ENCODE peak calls at places on chromosomes 16 and 17, in ten cellular contexts. B, Z, D, Y, J, V, W, L, M and C are unnamed samples.

GRCh38 chr16:3625911-3626732 is 14.7 kb upstream of the SLX4 start:
- DNase-seq in J (no peak), Y (no peak), B (peak), Z (no peak), W (no peak), M (no peak), L (no peak), D (no peak), V (no peak), C (no peak)

GRCh38 chr17:35089846-35090193 is 26.3 kb upstream of the RFFL start:
- DNase-seq in J (no peak), W (peak), M (peak), Z (no peak), Y (no peak), V (peak), B (no peak), D (peak), L (no peak), C (no peak)

GRCh38 chr16:28326881-28327610 is 34.7 kb downstream of the SBK1 start:
- DNase-seq in W (peak), Y (peak), B (peak), Z (no peak), D (peak), J (peak), M (no peak), L (no peak), V (peak), C (no peak)

GRCh38 chr17:50234581-50234980 is 33.1 kb upstream of the COL1A1 start:
- DNase-seq in V (no peak), W (no peak), B (peak), Y (no peak), D (no peak), J (no peak), M (no peak), L (no peak), Z (no peak), C (no peak)

GRCh38 chr17:68601565-68602266 is 549 bp upstream of the FAM20A start:
- DNase-seq in J (no peak), D (peak), Y (no peak), V (no peak), M (no peak), L (no peak), Z (no peak), W (no peak), B (peak), C (no peak)

GRCh38 chr17:50279181-50279526 is 4.9 kb downstream of the TMEM92 start:
- DNase-seq in V (no peak), D (no peak), B (no peak), J (no peak), Y (no peak), L (no peak), M (no peak), W (no peak), Z (no peak), C (no peak)

GRCh38 chr17:66988069-66988798 is 23.7 kb downstream of the CACNG4 start:
- DNase-seq in J (no peak), V (no peak), W (no peak), Z (no peak), D (no peak), L (no peak), Y (no peak), M (no peak), B (no peak), C (no peak)

GRCh38 chr16:22035094-22035675 is 27.3 kb downstream of the MOSMO start:
- DNase-seq in V (no peak), B (no peak), W (no peak), Y (no peak), L (no peak), J (no peak), Z (no peak), M (no peak), D (no peak), C (no peak)

GRCh38 chr17:57484081-57484666 is 227.9 kb downstream of the MSI2 start:
- DNase-seq in Y (no peak), M (no peak), J (no peak), W (no peak), V (peak), Z (no peak), L (no peak), D (no peak), B (peak), C (no peak)

GRCh38 chr17:4899341-4900230 is at the start of gene C17orf107:
- DNase-seq in V (peak), D (no peak), Y (peak), M (no peak), B (peak), J (peak), W (peak), Z (peak), L (peak), C (peak)

GRCh38 chr17:6325741-6326140 is 109.2 kb downstream of the AIPL1 start:
- DNase-seq in B (no peak), J (no peak), V (no peak), L (no peak), W (no peak), M (no peak), D (no peak), Z (no peak), Y (no peak), C (no peak)

GRCh38 chr16:14672403-14672971 is 21.6 kb downstream of the PLA2G10 start:
- DNase-seq in D (no peak), M (no peak), W (no peak), V (no peak), Y (peak), B (peak), Z (no peak), J (no peak), L (no peak), C (no peak)

GRCh38 chr17:74268052-74268451 is 6.0 kb upstream of the DNAI2 start:
- DNase-seq in L (no peak), D (no peak), Z (no peak), J (no peak), V (no peak), B (no peak), M (no peak), Y (no peak), W (no peak), C (no peak)

GRCh38 chr17:45265823-45266222 is 3.9 kb upstream of the SPATA32 start:
- DNase-seq in Z (no peak), V (peak), M (no peak), B (peak), D (no peak), L (no peak), W (peak), J (no peak), Y (no peak), C (peak)

GRCh38 chr17:9002610-9003354 is 18.5 kb upstream of the NTN1 start:
- DNase-seq in D (peak), Y (peak), L (no peak), V (no peak), Z (no peak), W (peak), J (peak), B (no peak), M (no peak), C (no peak)

GRCh38 chr16:89290887-89291286 is 73.4 kb downstream of the ZNF778 start:
- DNase-seq in Z (no peak), W (no peak), J (no peak), M (peak), Y (no peak), D (no peak), L (no peak), V (no peak), B (no peak), C (no peak)

GRCh38 chr16:1317479-1318267 is 8.2 kb downstream of the UBE2I start:
- DNase-seq in L (no peak), B (no peak), M (no peak), V (no peak), D (no peak), J (no peak), Y (no peak), W (no peak), Z (no peak), C (no peak)

GRCh38 chr16:1313721-1314120 is 4.3 kb downstream of the UBE2I start:
- DNase-seq in D (no peak), Z (no peak), V (no peak), L (no peak), M (no peak), B (no peak), Y (no peak), J (no peak), W (no peak), C (no peak)

GRCh38 chr16:1314399-1315068 is 5.1 kb downstream of the UBE2I start:
- DNase-seq in W (no peak), L (no peak), D (no peak), V (no peak), M (no peak), Z (no peak), J (no peak), B (no peak), Y (no peak), C (no peak)

GRCh38 chr16:1316033-1316405 is 6.6 kb downstream of the UBE2I start:
- DNase-seq in D (no peak), J (no peak), W (no peak), V (no peak), L (no peak), B (no peak), M (no peak), Z (no peak), Y (no peak), C (no peak)

GRCh38 chr16:1315081-1316032 is 5.9 kb downstream of the UBE2I start:
- DNase-seq in B (no peak), V (no peak), D (no peak), L (no peak), W (no peak), M (no peak), Y (no peak), J (no peak), Z (no peak), C (no peak)
- H3K4me3 ChIP-seq in B (no peak), V (no peak), D (no peak), L (no peak), W (no peak), M (no peak), Y (no peak), J (no peak), Z (no peak), C (no peak)

DNA sequence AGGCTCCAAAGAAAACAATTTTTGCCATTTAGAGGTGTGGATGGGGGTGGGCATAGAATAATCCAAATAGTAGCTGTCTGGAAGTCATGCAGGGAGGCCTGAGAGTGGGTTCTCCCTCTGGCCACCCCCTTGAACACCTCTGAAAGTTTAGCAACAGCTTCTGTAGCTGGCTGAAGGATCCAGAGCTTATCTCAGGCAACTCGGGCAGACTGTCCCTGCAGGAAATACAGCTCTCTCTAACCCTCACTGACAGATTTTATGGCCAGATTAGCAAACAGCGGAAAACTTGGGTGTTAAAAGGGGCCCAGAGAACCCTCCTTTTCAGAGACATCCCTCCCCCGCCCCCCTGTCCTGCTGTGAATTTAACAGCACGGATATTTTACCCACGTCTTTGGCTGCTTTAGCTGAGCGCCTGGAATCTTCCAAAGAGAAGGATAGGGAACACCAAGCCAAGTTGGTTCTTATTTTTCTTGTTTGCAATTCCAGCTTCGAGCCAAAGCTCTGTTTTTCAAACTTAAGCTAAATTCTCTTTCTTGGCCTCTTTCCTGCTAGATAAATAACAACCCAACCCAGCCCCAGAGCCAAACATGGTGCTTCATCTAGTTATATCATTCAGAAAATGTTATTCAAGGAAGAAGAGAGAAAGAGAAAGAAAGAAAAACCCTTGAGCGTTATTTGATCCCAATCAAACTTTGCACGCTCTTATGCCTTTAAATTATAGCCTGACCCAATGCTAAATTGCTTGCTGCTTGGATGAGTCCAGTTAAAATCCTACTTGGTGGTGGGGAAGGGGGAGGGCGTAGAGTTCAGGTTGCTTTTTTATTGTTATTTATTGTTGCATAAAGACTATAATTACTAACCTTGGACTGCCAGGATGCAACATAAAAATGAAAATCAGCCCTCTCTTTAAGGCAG is 2.3 kb upstream of the HOXB2 start:
- DNase-seq in M (no peak), L (no peak), W (peak), B (peak), D (peak), Z (no peak), J (no peak), Y (no peak), V (peak), C (no peak)
- H3K4me3 ChIP-seq in M (no peak), L (no peak), W (no peak), B (peak), D (peak), Z (peak), J (peak), Y (no peak), V (peak), C (peak)

GRCh38 chr16:9821970-9822369 is 360.3 kb downstream of the GRIN2A start:
- DNase-seq in Z (no peak), D (no peak), V (no peak), J (no peak), Y (no peak), L (no peak), W (no peak), B (no peak), M (no peak), C (no peak)
- H3K4me3 ChIP-seq in Z (no peak), D (no peak), V (no peak), J (no peak), Y (no peak), L (no peak), W (no peak), B (no peak), M (no peak), C (no peak)

GRCh38 chr16:30096105-30096861 is at the start of gene YPEL3:
- DNase-seq in M (no peak), V (peak), D (peak), W (peak), Y (peak), J (peak), Z (peak), L (no peak), B (peak), C (peak)
- H3K4me3 ChIP-seq in M (peak), V (peak), D (peak), W (peak), Y (peak), J (peak), Z (peak), L (peak), B (peak), C (peak)

GRCh38 chr17:81902023-81902652 is at the start of gene NPB:
- DNase-seq in Y (peak), W (peak), Z (no peak), B (no peak), M (no peak), L (no peak), V (no peak), D (no peak), J (no peak), C (no peak)
- H3K4me3 ChIP-seq in Y (no peak), W (no peak), Z (peak), B (peak), M (peak), L (no peak), V (peak), D (no peak), J (peak), C (peak)

GRCh38 chr17:61410100-61410551 is 10.5 kb downstream of the TBX2 start:
- DNase-seq in V (no peak), M (no peak), Z (no peak), D (peak), B (no peak), W (no peak), Y (no peak), J (no peak), L (no peak), C (no peak)
- H3K4me3 ChIP-seq in V (no peak), M (no peak), Z (peak), D (no peak), B (no peak), W (peak), Y (no peak), J (peak), L (no peak), C (no peak)